ENCODE peak calls at places on chromosomes 5 and 9, in four cellular contexts. J is A549, N is HepG2, W is SK-N-SH. H is an unnamed sample.

GRCh38 chr9:124779368-124780059 is 2.6 kb downstream of the OLFML2A start:
- DNase-seq in N (peak; percentile 74), J (peak; percentile 88), W (no peak), H (no peak)

GRCh38 chr5:102049517-102049916 is 246.6 kb downstream of the SLCO4C1 start:
- DNase-seq in W (no peak), J (no peak), N (no peak), H (no peak)

GRCh38 chr5:36438765-36439501 is 137.2 kb upstream of the RANBP3L start:
- DNase-seq in W (no peak), N (no peak), J (no peak), H (no peak)

GRCh38 chr5:14035859-14036440 is 91.5 kb upstream of the DNAH5 start:
- DNase-seq in N (peak; percentile 73), W (no peak), J (peak; percentile 97), H (no peak)

GRCh38 chr5:180069589-180070247 is 1.8 kb downstream of the RNF130 start:
- DNase-seq in N (peak; percentile 56), W (no peak), J (no peak), H (no peak)

GRCh38 chr5:79621056-79621455 is 8.8 kb downstream of the TENT2 start:
- DNase-seq in N (no peak), W (no peak), J (peak; percentile 32), H (no peak)

GRCh38 chr5:67773439-67773988 is 442.0 kb upstream of the PIK3R1 start:
- DNase-seq in W (no peak), J (no peak), N (peak; percentile 92), H (no peak)

GRCh38 chr5:77318060-77318459 is 107.6 kb downstream of the PDE8B start:
- DNase-seq in N (no peak), J (no peak), W (no peak), H (no peak)

GRCh38 chr9:127586537-127586936 is 25.5 kb upstream of the STXBP1 start:
- DNase-seq in W (peak; percentile 87), N (peak; percentile 75), J (peak; percentile 82), H (no peak)

GRCh38 chr5:56330167-56330566 is 97.0 kb upstream of the ANKRD55 start:
- DNase-seq in W (no peak), J (no peak), N (no peak), H (no peak)

GRCh38 chr5:162939962-162940361 is 497.4 kb upstream of the CCNG1 start:
- DNase-seq in J (no peak), W (no peak), N (no peak), H (no peak)

GRCh38 chr5:176899296-176899891 is at the start of gene HK3:
- DNase-seq in W (no peak), J (no peak), N (no peak), H (no peak)

GRCh38 chr9:78234810-78235209 is 1.1 kb upstream of the CEP78 start:
- DNase-seq in N (no peak), W (no peak), J (no peak), H (no peak)

GRCh38 chr9:87872079-87872624 is 10.5 kb upstream of the SPATA31E1 start:
- DNase-seq in N (no peak), W (peak; percentile 85), J (no peak), H (no peak)

GRCh38 chr9:33506626-33507370 is 17.3 kb upstream of the ANKRD18B start:
- DNase-seq in W (no peak), N (peak; percentile 31), J (peak; percentile 90), H (no peak)

GRCh38 chr5:96657068-96657467 is 5.1 kb upstream of the CAST start:
- DNase-seq in W (no peak), N (peak; percentile 12), J (peak; percentile 70), H (peak; percentile 61)

GRCh38 chr5:133902521-133903118 is 65.8 kb downstream of the C5orf15 start:
- DNase-seq in W (no peak), N (no peak), J (no peak), H (no peak)

GRCh38 chr5:120464627-120465280 is 654 bp downstream of the PRR16 start:
- DNase-seq in W (peak; percentile 67), N (no peak), J (no peak), H (no peak)

GRCh38 chr5:122858451-122858850 is 13.0 kb downstream of the SNX24 start:
- DNase-seq in N (no peak), J (no peak), W (peak; percentile 50), H (no peak)

GRCh38 chr5:135651156-135651555 is 72.4 kb upstream of the CXCL14 start:
- DNase-seq in W (no peak), J (no peak), N (no peak), H (no peak)

GRCh38 chr5:73482383-73483193 is 15.7 kb upstream of the BTF3 start:
- DNase-seq in W (no peak), N (no peak), J (no peak), H (no peak)

GRCh38 chr9:130465383-130466096 is 20.8 kb downstream of the ASS1 start:
- DNase-seq in W (no peak), J (no peak), N (no peak), H (no peak)

GRCh38 chr5:142819816-142820215 is 49.6 kb downstream of the ARHGAP26 start:
- DNase-seq in W (no peak), J (no peak), N (no peak), H (no peak)

GRCh38 chr5:180130291-180130869 is 58.8 kb upstream of the RNF130 start:
- DNase-seq in J (no peak), W (no peak), N (no peak), H (no peak)

GRCh38 chr9:81562221-81563019 is 126.9 kb downstream of the TLE1 start:
- DNase-seq in N (peak; percentile 73), W (no peak), J (peak; percentile 51), H (no peak)

GRCh38 chr5:150516011-150516410 is 8.1 kb downstream of the NDST1 start:
- DNase-seq in W (peak; percentile 86), J (peak; percentile 41), N (peak; percentile 25), H (no peak)

GRCh38 chr9:138060881-138061280 is 183.3 kb downstream of the CACNA1B start:
- DNase-seq in J (no peak), N (no peak), W (no peak), H (no peak)

GRCh38 chr5:149836451-149837139 is 106.5 kb downstream of the PPARGC1B start:
- DNase-seq in W (no peak), N (no peak), J (no peak), H (no peak)

GRCh38 chr9:118362596-118362995 is 658.4 kb downstream of the TLR4 start:
- DNase-seq in N (no peak), W (no peak), J (no peak), H (no peak)

GRCh38 chr9:35229066-35229778 is 67.4 kb downstream of the UNC13B start:
- DNase-seq in N (no peak), W (no peak), J (no peak), H (no peak)

DNA sequence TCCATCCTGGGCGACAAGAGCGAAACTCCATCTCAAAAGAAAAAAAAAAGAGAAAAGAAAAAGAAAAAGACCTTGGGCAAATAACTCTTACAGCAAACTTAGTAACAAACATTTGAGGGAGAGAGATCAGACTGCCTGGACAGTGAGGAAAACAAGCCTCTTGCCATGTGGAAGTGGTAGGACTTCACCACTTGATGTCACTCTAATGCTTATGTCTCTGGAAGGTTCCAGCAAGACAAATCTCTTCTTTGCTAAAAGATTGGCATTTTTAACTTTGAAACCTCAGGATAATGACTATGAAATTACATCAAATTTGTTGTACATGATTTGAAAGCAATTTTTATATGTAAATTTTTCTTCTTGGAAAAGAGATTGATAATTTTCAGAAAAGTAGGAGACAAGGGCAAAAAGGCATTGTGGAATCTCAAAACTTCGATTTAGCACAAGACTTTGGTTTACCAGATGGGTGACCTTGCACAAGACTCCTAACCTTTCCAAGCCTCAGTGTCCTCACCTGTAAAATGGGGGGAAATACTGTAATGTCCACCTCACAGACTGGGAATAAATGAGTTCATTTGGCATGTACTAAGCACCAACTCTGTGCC is 5.4 kb downstream of the ACTL7B start:
- DNase-seq in W (no peak), N (peak; percentile 44), J (peak; percentile 39), H (no peak)
- TF ChIP-seq PBX3 in W (no peak), N (no peak), J (no peak), H (no peak)

DNA sequence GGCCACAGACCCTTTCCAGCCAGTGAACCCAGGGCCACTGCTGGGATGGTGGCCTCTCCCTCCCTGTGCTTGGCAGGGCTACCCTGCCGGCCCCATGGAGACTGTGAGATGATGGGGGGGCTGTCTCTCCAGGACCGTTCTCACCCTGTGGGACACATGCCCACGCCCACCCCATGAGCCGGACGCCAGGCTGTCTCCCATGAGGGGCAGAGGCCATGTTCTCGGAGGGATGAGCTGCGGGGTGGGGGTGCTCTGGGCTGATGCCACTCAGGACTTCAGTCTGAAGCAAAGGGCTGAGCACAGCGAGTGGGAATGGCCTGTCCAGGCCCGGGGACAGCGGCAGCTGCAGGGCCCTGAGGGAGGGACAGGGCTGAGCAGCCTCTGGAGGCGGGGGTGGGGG is 88.9 kb downstream of the KCNT1 start:
- DNase-seq in W (no peak), J (no peak), N (no peak), H (no peak)
- TF ChIP-seq PBX3 in W (no peak), J (no peak), N (no peak), H (no peak)

GRCh38 chr9:86075132-86075807 is 24.1 kb downstream of the GOLM1 start:
- DNase-seq in W (no peak), J (no peak), N (no peak), H (no peak)
- TF ChIP-seq PBX3 in W (no peak), J (no peak), N (no peak), H (no peak)

GRCh38 chr5:33230467-33231078 is 210.2 kb upstream of the TARS1 start:
- DNase-seq in N (no peak), W (no peak), J (no peak), H (no peak)

GRCh38 chr5:33231214-33231710 is 209.5 kb upstream of the TARS1 start:
- DNase-seq in W (no peak), J (no peak), N (no peak), H (no peak)

GRCh38 chr5:33229216-33229615 is 211.5 kb upstream of the TARS1 start:
- DNase-seq in N (no peak), W (no peak), J (no peak), H (no peak)

GRCh38 chr5:33233013-33233463 is 207.7 kb upstream of the TARS1 start:
- DNase-seq in N (no peak), J (no peak), W (no peak), H (no peak)

DNA sequence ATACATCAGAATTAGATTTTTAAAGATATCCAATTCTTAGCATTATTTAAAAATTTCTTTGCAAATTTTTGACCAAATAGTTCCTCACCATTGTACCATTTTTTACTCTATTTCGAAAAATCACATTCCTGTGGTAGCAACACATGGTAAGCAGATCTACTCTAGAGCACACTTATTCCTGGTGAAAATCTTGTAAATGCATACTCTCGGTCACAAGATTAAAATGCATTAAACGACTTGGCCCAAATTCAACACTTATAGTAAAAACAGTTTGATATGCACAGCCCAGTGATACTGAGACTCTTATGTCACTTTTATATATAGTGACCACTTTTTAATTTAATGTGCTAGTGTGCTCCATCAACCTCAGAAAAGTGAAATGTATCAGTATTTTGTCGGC is 208.8 kb upstream of the TARS1 start:
- DNase-seq in N (no peak), J (no peak), W (no peak), H (no peak)
- TF ChIP-seq PBX3 in N (no peak), J (no peak), W (no peak), H (no peak)

GRCh38 chr5:82365026-82365425 is 86.9 kb upstream of the RPS23 start:
- DNase-seq in W (no peak), J (no peak), N (no peak), H (no peak)
- TF ChIP-seq PBX3 in W (no peak), J (no peak), N (no peak), H (no peak)